ENCODE peak calls at places on chromosomes 13 and 19, in ten cellular contexts. F is psoas muscle, C is A673, R is IMR-90, B is uterus, H is thoracic aorta, I is astrocyte, Z is BE2C, D is adrenal gland, S is hepatocyte. T is an unnamed sample.

GRCh38 chr19:48302600-48302959 is 22.8 kb upstream of the EMP3 start:
- DNase-seq in F (no peak), C (no peak), R (no peak), B (no peak), H (no peak), I (no peak), Z (no peak), D (no peak), S (no peak), T (no peak)

GRCh38 chr19:756232-756631 is 5.3 kb downstream of the MISP start:
- DNase-seq in F (no peak), C (peak; percentile 62), R (peak; percentile 49), B (no peak), H (no peak), I (peak; percentile 43), Z (peak; percentile 84), D (no peak), S (no peak), T (no peak)

GRCh38 chr13:77599351-77599750 is 63.8 kb downstream of the SCEL start:
- DNase-seq in F (no peak), C (peak; percentile 27), R (no peak), B (no peak), H (no peak), I (no peak), Z (no peak), D (no peak), S (no peak), T (no peak)

GRCh38 chr13:110023729-110024645 is 237.6 kb upstream of the IRS2 start:
- DNase-seq in F (peak; percentile 61), C (no peak), R (peak; percentile 68), B (no peak), H (peak; percentile 22), I (no peak), Z (no peak), D (no peak), S (peak; percentile 65), T (no peak)

GRCh38 chr19:30662211-30662861 is 290.2 kb downstream of the ZNF536 start:
- DNase-seq in F (no peak), C (peak; percentile 63), R (no peak), B (no peak), H (no peak), I (peak; percentile 45), Z (no peak), D (no peak), S (no peak), T (no peak)

GRCh38 chr13:65638572-65639168 is 1591.5 kb downstream of the PCDH9 start:
- DNase-seq in F (no peak), C (peak; percentile 68), R (peak; percentile 63), B (no peak), H (no peak), I (peak; percentile 33), Z (peak; percentile 40), D (peak; percentile 16), S (peak; percentile 60), T (no peak)

GRCh38 chr13:39605677-39606320 is 2.8 kb upstream of the LHFPL6 start:
- DNase-seq in F (no peak), C (no peak), R (no peak), B (no peak), H (no peak), I (no peak), Z (no peak), D (no peak), S (no peak), T (no peak)

GRCh38 chr13:98307744-98308524 is 130.9 kb upstream of the RNF113B start:
- DNase-seq in F (no peak), C (no peak), R (peak; percentile 88), B (no peak), H (no peak), I (no peak), Z (no peak), D (no peak), S (peak; percentile 67), T (no peak)

GRCh38 chr13:62613819-62614218 is 1198.2 kb upstream of the PCDH20 start:
- DNase-seq in F (no peak), C (no peak), R (no peak), B (no peak), H (no peak), I (no peak), Z (no peak), D (no peak), S (no peak), T (no peak)

DNA sequence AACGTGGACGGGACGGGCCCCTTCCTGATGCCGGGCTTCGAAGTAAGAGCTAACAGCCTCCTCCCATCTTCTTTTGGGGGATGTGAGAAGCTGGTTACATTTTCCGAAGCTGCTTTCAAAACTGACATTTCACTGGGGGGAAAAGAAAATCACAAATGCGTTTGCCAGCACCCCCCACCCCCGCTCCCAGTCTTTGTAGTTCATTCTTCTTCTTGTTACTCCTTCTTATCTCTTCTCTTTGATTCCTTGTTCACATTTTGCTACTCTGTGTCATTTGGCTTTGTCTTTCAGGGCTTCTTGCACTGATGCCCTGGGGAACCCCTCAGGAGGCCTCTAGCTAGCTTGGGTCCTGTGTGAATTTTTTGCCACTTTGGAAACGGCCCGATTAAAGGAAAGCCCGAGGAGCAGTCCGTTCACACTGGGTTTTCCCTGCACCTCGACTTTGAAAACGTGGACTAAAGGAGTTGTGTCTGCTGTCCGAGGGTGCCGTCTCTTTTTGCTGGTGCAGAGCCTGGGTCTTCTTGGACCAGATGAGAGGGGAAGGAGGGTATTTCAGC is 1.3 kb downstream of the CARM1 start:
- DNase-seq in F (no peak), C (peak; percentile 39), R (no peak), B (no peak), H (no peak), I (no peak), Z (no peak), D (no peak), S (no peak), T (no peak)
- H3K4me1 ChIP-seq in F (peaks cover 38% of the 10 kb centered on the region), C (peaks cover 11% of the 10 kb centered on the region), R (peaks cover 6% of the 10 kb centered on the region), B (no peaks in the 10 kb centered on the region), H (peaks cover 21% of the 10 kb centered on the region), I (peaks cover 12% of the 10 kb centered on the region), Z (no peaks in the 10 kb centered on the region), D (peaks cover 37% of the 10 kb centered on the region), S (peaks cover 20% of the 10 kb centered on the region), T (peaks cover 12% of the 10 kb centered on the region)

GRCh38 chr13:96780105-96780504 is 214.2 kb downstream of the OXGR1 start:
- DNase-seq in F (no peak), C (no peak), R (no peak), B (no peak), H (no peak), I (no peak), Z (no peak), D (no peak), S (no peak), T (no peak)

GRCh38 chr13:96781141-96781540 is 213.1 kb downstream of the OXGR1 start:
- DNase-seq in F (no peak), C (no peak), R (no peak), B (no peak), H (peak; percentile 49), I (no peak), Z (no peak), D (no peak), S (no peak), T (no peak)

GRCh38 chr13:96785986-96786385 is 208.3 kb downstream of the OXGR1 start:
- DNase-seq in F (no peak), C (no peak), R (no peak), B (no peak), H (no peak), I (no peak), Z (peak; percentile 24), D (no peak), S (no peak), T (no peak)

GRCh38 chr13:96779691-96780090 is 214.6 kb downstream of the OXGR1 start:
- DNase-seq in F (no peak), C (no peak), R (no peak), B (no peak), H (no peak), I (no peak), Z (no peak), D (no peak), S (no peak), T (no peak)

DNA sequence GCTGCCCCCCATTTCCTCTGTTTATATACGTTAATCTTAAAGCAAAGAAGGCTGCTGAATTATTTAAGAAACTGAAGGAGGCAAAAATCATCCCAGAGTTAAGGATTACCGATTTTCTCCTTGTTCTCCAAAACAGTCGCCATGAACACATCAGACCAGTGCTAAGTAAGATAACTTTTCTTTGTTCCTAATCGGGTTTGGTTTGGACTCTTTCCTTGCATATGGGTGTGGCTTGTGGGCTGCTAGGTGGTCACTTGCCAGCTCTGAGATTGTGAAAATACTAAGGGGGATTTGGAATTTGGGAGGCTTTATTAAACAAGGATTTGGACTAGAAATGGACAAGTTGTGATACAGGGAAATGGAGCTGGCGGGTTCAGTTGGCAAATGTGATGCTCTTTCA is 212.1 kb downstream of the OXGR1 start:
- DNase-seq in F (no peak), C (no peak), R (no peak), B (no peak), H (no peak), I (no peak), Z (no peak), D (no peak), S (no peak), T (no peak)
- TF ChIP-seq CTCF in F (no peak), C (no peak), R (no peak), B (no peak), H (no peak), I (no peak), Z (no peak), D (no peak), S (no peak), T (no peak)

GRCh38 chr19:18895038-18895827 is 725 bp downstream of the CERS1 start:
- DNase-seq in F (peak; percentile 85), C (no peak), R (no peak), B (no peak), H (no peak), I (no peak), Z (peak; percentile 76), D (no peak), S (peak; percentile 50), T (no peak)
- H3K4me3 ChIP-seq in F (peak overlapping the region; percentile 66), C (peak overlapping the region; percentile 60), R (peak overlapping the region; percentile 47), B (peak overlapping the region; percentile 17), H (peak overlapping the region; percentile 44), I (peak overlapping the region; percentile 52), Z (peak overlapping the region; percentile 61), D (no peak overlapping the region), S (peak overlapping the region; percentile 55), T (no peak overlapping the region)

GRCh38 chr19:2048104-2048958 is 2.7 kb downstream of the MKNK2 start:
- DNase-seq in F (peak; percentile 60), C (no peak), R (no peak), B (no peak), H (no peak), I (no peak), Z (no peak), D (peak; percentile 47), S (peak; percentile 4), T (no peak)

GRCh38 chr19:2046046-2046907 is 4.8 kb downstream of the MKNK2 start:
- DNase-seq in F (peak; percentile 62), C (no peak), R (no peak), B (no peak), H (no peak), I (no peak), Z (no peak), D (peak; percentile 41), S (peak; percentile 7), T (no peak)

GRCh38 chr19:2045501-2046045 is 5.5 kb downstream of the MKNK2 start:
- DNase-seq in F (peak; percentile 84), C (no peak), R (no peak), B (no peak), H (no peak), I (no peak), Z (no peak), D (peak; percentile 32), S (peak; percentile 4), T (no peak)

GRCh38 chr19:2047449-2048103 is 3.5 kb downstream of the MKNK2 start:
- DNase-seq in F (peak; percentile 93), C (no peak), R (no peak), B (no peak), H (no peak), I (no peak), Z (no peak), D (peak; percentile 86), S (peak; percentile 63), T (no peak)

GRCh38 chr19:2047076-2047448 is 4.0 kb downstream of the MKNK2 start:
- DNase-seq in F (no peak), C (no peak), R (no peak), B (no peak), H (no peak), I (no peak), Z (no peak), D (no peak), S (no peak), T (no peak)
- H3K4me1 ChIP-seq in F (peaks cover 77% of the 10 kb centered on the region), C (peaks cover 22% of the 10 kb centered on the region), R (peaks cover 33% of the 10 kb centered on the region), B (peaks cover 9% of the 10 kb centered on the region), H (peaks cover 38% of the 10 kb centered on the region), I (peaks cover 35% of the 10 kb centered on the region), Z (peaks cover 19% of the 10 kb centered on the region), D (peaks cover 83% of the 10 kb centered on the region), S (peaks cover 39% of the 10 kb centered on the region), T (peaks cover 45% of the 10 kb centered on the region)